ENCODE peak calls at places on chromosomes 2 and 18, in ten cellular contexts. L is PC-3, W is astrocyte of the spinal cord, C is SK-N-SH, K is fibroblast of villous mesenchyme, H is GM20000, E is fibroblast of mammary gland, D is RWPE1, R is omental fat pad, Y is PC-9. O is an unnamed sample.

GRCh38 chr2:140603401-140603800 is 1527.4 kb downstream of the LRP1B start:
- DNase-seq in E (no peak), D (no peak), Y (no peak), C (no peak), W (no peak), L (no peak), K (no peak), H (no peak), R (no peak), O (no peak)

GRCh38 chr2:68418419-68418818 is 48.7 kb downstream of the FBXO48 start:
- DNase-seq in L (no peak), R (no peak), K (no peak), Y (no peak), W (no peak), E (no peak), C (no peak), H (no peak), D (no peak), O (no peak)

GRCh38 chr2:106581755-106582430 is 94.7 kb downstream of the CD8B2 start:
- DNase-seq in W (peak), C (peak), R (peak), K (peak), Y (peak), L (peak), E (peak), H (peak), D (peak), O (peak)

GRCh38 chr2:71880846-71881610 is 266.6 kb downstream of the CYP26B1 start:
- DNase-seq in H (no peak), R (no peak), K (peak), L (peak), Y (peak), E (peak), C (no peak), W (peak), D (peak), O (no peak)

GRCh38 chr2:231676243-231676642 is 32.1 kb upstream of the PTMA start:
- DNase-seq in C (no peak), R (no peak), D (no peak), L (no peak), H (no peak), K (no peak), E (no peak), W (no peak), Y (no peak), O (no peak)

GRCh38 chr18:26978812-26979341 is 113.4 kb upstream of the AQP4 start:
- DNase-seq in H (peak), W (no peak), D (no peak), E (no peak), L (no peak), R (no peak), C (no peak), Y (no peak), K (no peak), O (no peak)

GRCh38 chr2:215527738-215528137 is 91.9 kb upstream of the FN1 start:
- DNase-seq in W (peak), R (no peak), H (no peak), L (no peak), Y (no peak), E (peak), C (no peak), D (no peak), K (no peak), O (no peak)

GRCh38 chr2:61789807-61790602 is 63.9 kb downstream of the FAM161A start:
- DNase-seq in Y (no peak), C (no peak), D (no peak), E (peak), R (no peak), L (peak), K (peak), H (no peak), W (no peak), O (no peak)

GRCh38 chr2:156845806-156846558 is 409.8 kb downstream of the GPD2 start:
- DNase-seq in L (peak), K (peak), E (no peak), R (no peak), Y (peak), D (no peak), C (no peak), H (no peak), W (no peak), O (no peak)

GRCh38 chr2:219369447-219369861 is 18.3 kb downstream of the DNPEP start:
- DNase-seq in W (peak), D (no peak), H (no peak), R (no peak), C (no peak), Y (no peak), E (peak), K (peak), L (peak), O (no peak)

GRCh38 chr2:206241767-206242166 is 32.7 kb upstream of the ZDBF2 start:
- DNase-seq in W (no peak), Y (no peak), L (no peak), R (no peak), C (no peak), E (peak), K (peak), D (no peak), H (no peak), O (no peak)

GRCh38 chr18:73235491-73235890 is 367.7 kb upstream of the NETO1 start:
- DNase-seq in H (peak), C (no peak), W (peak), Y (peak), D (peak), E (peak), K (peak), R (no peak), L (peak), O (no peak)

GRCh38 chr2:141630531-141630930 is 500.3 kb downstream of the LRP1B start:
- DNase-seq in K (no peak), Y (no peak), W (no peak), L (no peak), R (no peak), D (no peak), E (no peak), H (no peak), C (no peak), O (no peak)

GRCh38 chr2:55843096-55843991 is 80.2 kb downstream of the EFEMP1 start:
- DNase-seq in L (peak), C (no peak), Y (peak), W (peak), R (no peak), K (peak), H (no peak), E (peak), D (peak), O (no peak)

GRCh38 chr18:48949606-48950535 is 894 bp downstream of the SMAD7 start:
- DNase-seq in Y (peak), D (no peak), L (peak), C (peak), W (peak), R (no peak), H (peak), E (no peak), K (peak), O (peak)

GRCh38 chr18:48950536-48951447 is at the start of gene SMAD7:
- DNase-seq in D (no peak), W (peak), L (no peak), R (no peak), E (no peak), H (peak), Y (no peak), C (peak), K (peak), O (peak)

GRCh38 chr18:48952287-48953095 is 1.7 kb upstream of the SMAD7 start:
- DNase-seq in Y (peak), E (peak), L (peak), K (peak), H (peak), C (peak), W (peak), D (no peak), R (no peak), O (peak)

GRCh38 chr18:48953096-48953706 is 2.4 kb upstream of the SMAD7 start:
- DNase-seq in H (no peak), E (no peak), W (no peak), C (no peak), K (no peak), R (no peak), L (no peak), Y (no peak), D (no peak), O (no peak)

GRCh38 chr18:48951448-48952286 is 902 bp upstream of the SMAD7 start:
- DNase-seq in D (peak), K (peak), W (peak), C (peak), H (peak), Y (peak), R (no peak), L (peak), E (peak), O (peak)
- TF ChIP-seq CTCF in D (no peak), K (peak), W (peak), C (no peak), H (no peak), Y (no peak), R (no peak), L (no peak), E (no peak), O (no peak)

GRCh38 chr2:47313141-47313691 is 89.7 kb upstream of the MSH2 start:
- DNase-seq in D (peak), H (no peak), W (no peak), Y (peak), R (no peak), L (peak), C (no peak), E (no peak), K (peak), O (no peak)

GRCh38 chr2:47311764-47312503 is 91.0 kb upstream of the MSH2 start:
- DNase-seq in E (no peak), C (no peak), R (no peak), W (no peak), L (no peak), D (no peak), H (no peak), Y (no peak), K (no peak), O (no peak)

GRCh38 chr2:47312504-47312875 is 90.5 kb upstream of the MSH2 start:
- DNase-seq in E (no peak), H (no peak), C (no peak), L (no peak), R (no peak), Y (no peak), K (no peak), W (no peak), D (no peak), O (no peak)

GRCh38 chr2:47315490-47315889 is 87.5 kb upstream of the MSH2 start:
- DNase-seq in L (no peak), E (no peak), H (no peak), K (no peak), D (no peak), R (no peak), Y (no peak), W (no peak), C (no peak), O (no peak)

GRCh38 chr2:47313728-47314127 is 89.2 kb upstream of the MSH2 start:
- DNase-seq in C (no peak), Y (no peak), L (no peak), W (no peak), E (no peak), D (no peak), R (no peak), H (no peak), K (no peak), O (no peak)
- TF ChIP-seq CTCF in C (no peak), Y (no peak), L (peak), W (peak), E (no peak), D (no peak), R (no peak), H (peak), K (peak), O (no peak)

GRCh38 chr18:7926526-7926925 is 359.4 kb downstream of the PTPRM start:
- DNase-seq in H (no peak), L (peak), C (peak), E (no peak), R (no peak), D (no peak), Y (no peak), K (no peak), W (no peak), O (no peak)
- TF ChIP-seq CTCF in H (no peak), L (peak), C (no peak), E (peak), R (no peak), D (no peak), Y (no peak), K (peak), W (peak), O (no peak)

GRCh38 chr18:33495278-33495677 is 54.8 kb upstream of the CCDC178 start:
- DNase-seq in Y (no peak), C (peak), D (peak), H (peak), R (no peak), K (peak), L (peak), W (peak), E (peak), O (no peak)
- TF ChIP-seq CTCF in Y (peak), C (peak), D (no peak), H (peak), R (no peak), K (peak), L (peak), W (peak), E (peak), O (no peak)

DNA sequence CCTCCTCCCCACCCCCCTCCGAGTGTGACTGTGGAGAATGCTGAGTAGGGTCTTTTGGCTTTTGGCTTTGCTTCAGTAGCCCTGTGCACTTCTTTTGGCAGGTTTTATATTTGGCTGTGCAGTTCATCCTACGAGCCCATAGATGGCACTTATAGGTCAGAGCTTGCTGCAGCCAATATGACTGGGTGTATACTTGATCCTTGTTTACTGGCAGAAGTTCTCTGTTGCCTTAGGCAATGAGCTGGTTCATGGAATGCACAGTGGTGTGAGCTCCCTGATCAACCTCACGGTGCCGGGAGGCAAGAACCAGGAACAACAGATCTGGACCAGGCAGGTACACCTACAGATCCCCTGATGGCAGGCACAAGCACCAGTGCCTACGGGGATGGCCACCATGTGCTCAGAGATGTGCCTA is 190.2 kb downstream of the KIAA1328 start:
- DNase-seq in Y (peak), L (peak), E (peak), C (peak), H (no peak), R (no peak), W (peak), K (peak), D (peak), O (no peak)
- TF ChIP-seq CTCF in Y (peak), L (no peak), E (peak), C (peak), H (no peak), R (no peak), W (peak), K (peak), D (no peak), O (no peak)

GRCh38 chr2:212858496-212858895 is 292.9 kb downstream of the IKZF2 start:
- DNase-seq in K (no peak), D (no peak), C (no peak), W (no peak), H (no peak), Y (no peak), L (no peak), R (no peak), E (no peak), O (no peak)

GRCh38 chr2:212864186-212864585 is 287.2 kb downstream of the IKZF2 start:
- DNase-seq in E (no peak), H (no peak), R (no peak), Y (no peak), D (no peak), W (no peak), C (no peak), L (no peak), K (no peak), O (no peak)

DNA sequence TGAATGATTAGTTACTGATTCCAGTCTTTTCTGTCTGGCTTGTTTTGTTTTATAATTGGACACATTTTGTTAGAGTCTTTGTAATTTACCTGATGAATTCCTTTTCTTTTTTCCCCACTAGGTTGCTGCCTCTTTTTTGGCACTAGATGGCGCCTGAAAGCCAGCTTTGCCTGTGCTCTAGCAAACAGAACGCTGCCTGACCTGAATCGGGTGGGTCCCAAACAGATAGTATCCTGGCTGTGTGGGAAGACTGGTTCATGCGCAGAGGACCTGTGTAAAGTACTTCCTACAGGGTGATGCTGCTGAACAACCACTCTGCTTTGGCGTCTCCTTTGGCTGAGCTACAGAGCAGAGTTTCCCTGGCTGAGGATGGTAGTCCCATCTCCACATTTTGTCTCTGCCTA is 288.2 kb downstream of the IKZF2 start:
- DNase-seq in W (peak), H (no peak), D (no peak), R (no peak), Y (peak), C (peak), L (peak), K (peak), E (peak), O (peak)
- TF ChIP-seq CTCF in W (peak), H (no peak), D (peak), R (no peak), Y (peak), C (peak), L (peak), K (peak), E (peak), O (peak)

DNA sequence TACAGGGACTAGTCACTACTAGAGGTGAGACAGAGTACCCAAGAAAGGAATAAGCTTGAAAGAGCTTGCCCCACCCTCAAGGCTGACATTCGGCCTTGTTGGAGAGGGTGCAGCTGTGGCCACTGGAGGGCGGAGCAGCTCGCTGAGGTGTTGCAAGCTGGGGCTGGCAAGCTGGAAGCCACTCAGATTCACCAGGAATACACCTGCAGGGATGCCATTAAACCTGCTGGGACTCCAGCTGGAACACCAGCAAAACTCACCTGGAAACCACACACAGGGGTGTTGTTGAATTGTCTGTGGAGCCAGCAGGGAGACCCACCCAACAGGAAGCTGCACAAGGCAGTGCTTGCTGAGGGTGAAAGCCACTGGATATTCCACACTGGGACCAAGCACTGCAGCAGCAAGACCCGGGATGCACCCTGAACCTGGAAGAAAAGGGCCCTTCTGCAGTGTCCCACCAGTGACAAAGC is 26.1 kb downstream of the KCTD18 start:
- DNase-seq in D (peak), W (peak), E (peak), C (peak), R (no peak), K (peak), L (peak), Y (peak), H (peak), O (peak)
- TF ChIP-seq CTCF in D (peak), W (peak), E (peak), C (peak), R (no peak), K (peak), L (peak), Y (peak), H (peak), O (peak)

DNA sequence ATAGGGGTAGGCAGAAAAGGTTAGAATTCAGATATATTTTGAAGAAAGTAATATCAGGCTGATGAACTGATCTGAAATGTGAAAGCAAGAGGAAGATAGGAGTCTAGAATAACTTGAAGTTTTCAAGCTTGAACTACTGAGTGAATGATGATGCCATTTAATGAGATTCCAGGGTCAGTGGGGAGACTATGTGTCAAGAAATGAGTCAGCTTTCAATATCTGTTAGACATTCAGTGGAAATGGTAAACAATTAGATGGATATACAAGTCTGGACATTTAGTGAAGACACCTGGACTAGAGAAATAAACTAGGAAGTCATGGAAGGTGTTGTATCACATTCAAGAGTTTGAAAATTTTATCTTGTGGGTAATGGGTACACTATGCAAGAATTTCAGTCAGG is 326.9 kb downstream of the FSIP2 start:
- DNase-seq in Y (no peak), L (peak), W (no peak), H (no peak), D (no peak), R (no peak), C (no peak), E (no peak), K (no peak), O (no peak)
- TF ChIP-seq CTCF in Y (no peak), L (no peak), W (no peak), H (no peak), D (no peak), R (no peak), C (no peak), E (no peak), K (no peak), O (no peak)

DNA sequence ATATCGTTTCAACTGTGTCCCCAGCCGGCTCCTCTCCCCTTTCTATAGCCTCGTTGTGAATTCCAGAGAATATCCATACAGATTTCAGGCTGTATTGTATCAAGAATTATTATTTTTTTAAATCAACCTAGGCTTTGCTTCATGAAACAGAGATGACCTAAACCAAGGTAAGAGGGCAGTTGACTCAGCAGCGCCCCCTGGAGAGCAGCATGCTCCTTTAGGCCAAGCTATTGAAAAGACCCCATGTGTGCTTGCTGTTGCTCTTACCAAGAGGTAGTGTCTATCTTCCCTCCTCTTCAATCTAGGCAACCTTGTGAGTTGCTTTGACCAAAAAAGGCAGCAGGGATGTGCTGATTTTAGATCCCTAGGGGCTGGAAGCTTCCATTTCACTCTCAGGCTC is 426.7 kb upstream of the SMIM21 start:
- DNase-seq in C (no peak), W (no peak), K (no peak), H (no peak), D (no peak), L (peak), R (no peak), E (no peak), Y (peak), O (peak)
- TF ChIP-seq CTCF in C (peak), W (peak), K (peak), H (no peak), D (peak), L (peak), R (no peak), E (peak), Y (peak), O (peak)

O was measured in activated CD8-positive, alpha-beta T cell treated with anti-CD3 and anti-CD28 coated beads for 36 hours.